ENCODE peak calls at places on chromosomes 4 and X, in four cellular contexts. W is GM12864, Q is AG09309, N is astrocyte of the spinal cord. L is an unnamed sample.

GRCh38 chr4:7478665-7479064 is 43.9 kb upstream of the PSAPL1 start:
- DNase-seq in W (no peak), Q (no peak), N (no peak), L (no peak)

GRCh38 chrX:99752776-99753175 is 657.3 kb downstream of the PCDH19 start:
- DNase-seq in Q (no peak), W (no peak), N (no peak), L (no peak)

GRCh38 chr4:57187241-57187640 is 77.1 kb upstream of the IGFBP7 start:
- DNase-seq in N (no peak), W (no peak), Q (peak; percentile 74), L (peak; percentile 60)

GRCh38 chr4:100977274-100977673 is 370.1 kb downstream of the PPP3CA start:
- DNase-seq in W (no peak), Q (no peak), N (no peak), L (no peak)

GRCh38 chr4:128286474-128287158 is 997 bp downstream of the PGRMC2 start:
- DNase-seq in Q (no peak), W (peak; percentile 43), N (peak; percentile 71), L (peak; percentile 68)

GRCh38 chr4:118740869-118741268 is 55.7 kb downstream of the METTL14 start:
- DNase-seq in W (no peak), N (no peak), Q (no peak), L (peak; percentile 28)

GRCh38 chr4:59102311-59102710 is 1992.1 kb upstream of the IGFBP7 start:
- DNase-seq in Q (no peak), W (no peak), N (no peak), L (no peak)

GRCh38 chr4:17544205-17544604 is 29.2 kb downstream of the CLRN2 start:
- DNase-seq in W (no peak), N (no peak), Q (no peak), L (peak; percentile 8)

DNA sequence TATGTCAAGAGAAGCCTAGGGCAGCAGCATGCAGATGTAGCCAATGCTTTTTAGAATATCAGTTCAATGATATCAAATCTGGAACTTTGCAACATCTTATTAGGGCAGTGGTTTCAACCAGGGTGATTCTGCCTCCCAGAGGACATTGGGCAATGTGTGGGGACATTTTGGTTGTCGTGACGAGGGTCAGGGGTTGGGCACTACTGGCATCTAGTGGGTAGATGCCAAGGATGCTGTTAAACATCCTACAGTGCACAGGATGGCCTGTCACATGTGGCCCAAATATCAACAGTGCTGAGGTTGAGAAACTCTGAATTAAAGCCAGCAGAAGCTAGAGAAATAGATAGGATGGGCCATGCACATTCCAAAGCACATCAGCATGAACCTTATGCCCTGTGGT is 152.3 kb downstream of the AMELX start:
- DNase-seq in W (no peak), Q (no peak), N (no peak), L (no peak)
- TF ChIP-seq CTCF in W (no peak), Q (no peak), N (no peak), L (no peak)

GRCh38 chr4:83905952-83906351 is 370.0 kb downstream of the GPAT3 start:
- DNase-seq in W (no peak), Q (no peak), N (no peak), L (no peak)
- TF ChIP-seq CTCF in W (peak; percentile 50), Q (peak; percentile 24), N (peak; percentile 25), L (no peak)

GRCh38 chrX:20971250-20971649 is 403.0 kb upstream of the CNKSR2 start:
- DNase-seq in Q (no peak), W (no peak), N (no peak), L (no peak)
- TF ChIP-seq CTCF in Q (no peak), W (no peak), N (no peak), L (no peak)

DNA sequence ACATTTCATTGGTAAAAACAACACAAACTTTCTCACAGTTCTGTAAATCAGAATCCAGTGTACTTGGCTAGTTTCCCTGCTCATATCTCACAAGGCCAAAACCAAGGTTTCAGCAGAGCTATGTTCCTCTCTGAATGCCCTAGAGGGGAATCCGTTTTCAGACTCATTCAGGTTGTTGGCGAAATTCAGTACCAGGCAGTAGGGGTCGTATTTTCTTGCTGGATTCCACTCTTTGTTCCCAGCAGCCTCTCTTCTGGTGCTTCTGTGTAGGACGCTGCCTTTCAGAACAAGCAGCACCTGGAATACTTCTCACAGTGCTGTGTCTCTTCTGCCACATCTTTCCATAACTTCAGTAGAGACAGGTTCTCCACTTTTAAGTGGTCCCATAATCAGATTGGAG is 351.9 kb downstream of the PCDH18 start:
- DNase-seq in N (no peak), Q (no peak), W (no peak), L (no peak)
- TF ChIP-seq CTCF in N (no peak), Q (no peak), W (no peak), L (no peak)